ENCODE peak calls at places on chromosomes 1 and 21, in ten cellular contexts. J is T follicular helper cell; W is AG04450; R is activated CD4-positive, CD25-positive, alpha-beta regulatory T cell treated with anti-CD3 and anti-CD28 coated beads, Interleukin-2, amount 50 U/mL, for 72 hours; P is GM20000; M is WERI-Rb-1; C is AG20443; I is activated gamma-delta T cell treated with Interleukin-2 at 50 U/mL for 16 hours; K is Right ventricle myocardium inferior; D is epithelial cell of esophagus. U is an unnamed sample.

GRCh38 chr21:32386195-32386870 is 6.5 kb downstream of the URB1 start:
- DNase-seq in J (no peak), W (no peak), R (no peak), P (no peak), M (no peak), C (no peak), I (no peak), K (no peak), D (peak), U (peak)

GRCh38 chr1:153192697-153193096 is 10.5 kb upstream of the LELP1 start:
- DNase-seq in J (no peak), W (no peak), R (no peak), P (peak), M (peak), C (no peak), I (no peak), K (no peak), D (peak), U (no peak)

GRCh38 chr1:30248373-30248772 is 475.0 kb downstream of the MATN1 start:
- DNase-seq in J (no peak), W (no peak), R (no peak), P (no peak), M (no peak), C (no peak), I (no peak), K (no peak), D (no peak), U (no peak)

GRCh38 chr1:228308085-228308601 is 98.5 kb downstream of the TRIM11 start:
- DNase-seq in J (no peak), W (no peak), R (peak), P (no peak), M (no peak), C (no peak), I (no peak), K (no peak), D (no peak), U (no peak)

GRCh38 chr1:197807216-197807615 is 31.9 kb upstream of the DENND1B start:
- DNase-seq in J (no peak), W (no peak), R (no peak), P (peak), M (no peak), C (no peak), I (no peak), K (no peak), D (no peak), U (no peak)

GRCh38 chr1:41872074-41872473 is 46.6 kb downstream of the HIVEP3 start:
- DNase-seq in J (no peak), W (no peak), R (no peak), P (no peak), M (no peak), C (no peak), I (no peak), K (no peak), D (no peak), U (no peak)

GRCh38 chr1:172390243-172390619 is 30.3 kb upstream of the C1orf105 start:
- DNase-seq in J (no peak), W (no peak), R (no peak), P (no peak), M (no peak), C (no peak), I (no peak), K (no peak), D (no peak), U (no peak)

GRCh38 chr21:36587388-36587787 is 107.5 kb upstream of the CLDN14 start:
- DNase-seq in J (no peak), W (no peak), R (no peak), P (no peak), M (no peak), C (no peak), I (no peak), K (no peak), D (peak), U (peak)

GRCh38 chr1:236016782-236017400 is 48.0 kb downstream of the NID1 start:
- DNase-seq in J (no peak), W (no peak), R (no peak), P (no peak), M (no peak), C (no peak), I (no peak), K (no peak), D (peak), U (peak)

GRCh38 chr1:49356594-49356993 is 579.9 kb upstream of the BEND5 start:
- DNase-seq in J (no peak), W (no peak), R (no peak), P (no peak), M (no peak), C (no peak), I (no peak), K (no peak), D (no peak), U (peak)

GRCh38 chr1:64654519-64655341 is 90.1 kb upstream of the RAVER2 start:
- DNase-seq in J (no peak), W (no peak), R (no peak), P (no peak), M (no peak), C (peak), I (no peak), K (no peak), D (peak), U (no peak)

GRCh38 chr1:45187735-45188134 is 18.7 kb downstream of the ZSWIM5 start:
- DNase-seq in J (no peak), W (no peak), R (no peak), P (no peak), M (no peak), C (no peak), I (no peak), K (no peak), D (no peak), U (no peak)

GRCh38 chr1:51729824-51730284 is 113.0 kb downstream of the OSBPL9 start:
- DNase-seq in J (peak), W (no peak), R (no peak), P (no peak), M (no peak), C (no peak), I (no peak), K (peak), D (no peak), U (no peak)

GRCh38 chr1:227911376-227911775 is 36.4 kb downstream of the WNT9A start:
- DNase-seq in J (no peak), W (no peak), R (no peak), P (no peak), M (no peak), C (no peak), I (no peak), K (peak), D (no peak), U (peak)

GRCh38 chr1:94617139-94617805 is 75.7 kb upstream of the F3 start:
- DNase-seq in J (no peak), W (no peak), R (no peak), P (no peak), M (no peak), C (no peak), I (no peak), K (no peak), D (peak), U (peak)

GRCh38 chr1:54808443-54809207 is 7.5 kb upstream of the TTC22 start:
- DNase-seq in J (no peak), W (no peak), R (peak), P (no peak), M (no peak), C (no peak), I (no peak), K (no peak), D (no peak), U (no peak)

GRCh38 chr1:247386217-247386616 is 29.8 kb upstream of the NLRP3 start:
- DNase-seq in J (no peak), W (no peak), R (no peak), P (no peak), M (no peak), C (no peak), I (no peak), K (no peak), D (no peak), U (no peak)

GRCh38 chr1:44031900-44032817 is 897 bp upstream of the SLC6A9 start:
- DNase-seq in J (no peak), W (no peak), R (no peak), P (no peak), M (no peak), C (no peak), I (no peak), K (no peak), D (no peak), U (no peak)

GRCh38 chr21:46355161-46356004 is 31.4 kb downstream of the PCNT start:
- DNase-seq in J (no peak), W (no peak), R (no peak), P (no peak), M (no peak), C (no peak), I (no peak), K (peak), D (no peak), U (no peak)

GRCh38 chr1:170530972-170531757 is 801 bp upstream of the GORAB start:
- DNase-seq in J (no peak), W (no peak), R (no peak), P (no peak), M (no peak), C (peak), I (no peak), K (no peak), D (no peak), U (no peak)

GRCh38 chr1:27971674-27972073 is 11.9 kb downstream of the XKR8 start:
- DNase-seq in J (no peak), W (no peak), R (no peak), P (no peak), M (no peak), C (no peak), I (no peak), K (no peak), D (no peak), U (no peak)

GRCh38 chr1:228837817-228838716 is 102.8 kb downstream of the RHOU start:
- DNase-seq in J (no peak), W (peak), R (no peak), P (no peak), M (no peak), C (peak), I (no peak), K (no peak), D (peak), U (peak)

GRCh38 chr1:160739098-160739511 is at the start of gene SLAMF7:
- DNase-seq in J (no peak), W (no peak), R (no peak), P (peak), M (no peak), C (no peak), I (peak), K (peak), D (peak), U (peak)

GRCh38 chr1:35560256-35561225 is 2.9 kb downstream of the NCDN start:
- DNase-seq in J (no peak), W (no peak), R (no peak), P (no peak), M (no peak), C (no peak), I (no peak), K (peak), D (no peak), U (no peak)

GRCh38 chr1:25800538-25801377 is 765 bp downstream of the SELENON start:
- DNase-seq in J (no peak), W (no peak), R (no peak), P (no peak), M (peak), C (peak), I (no peak), K (no peak), D (no peak), U (no peak)

GRCh38 chr1:236904874-236905741 is 99.1 kb downstream of the MT1HL1 start:
- DNase-seq in J (no peak), W (peak), R (no peak), P (no peak), M (no peak), C (peak), I (no peak), K (no peak), D (peak), U (peak)

GRCh38 chr1:226447932-226448670 is 40.2 kb upstream of the PARP1 start:
- DNase-seq in J (no peak), W (no peak), R (no peak), P (no peak), M (no peak), C (no peak), I (no peak), K (no peak), D (peak), U (no peak)

GRCh38 chr21:43872549-43873198 is 7.7 kb downstream of the AGPAT3 start:
- DNase-seq in J (no peak), W (no peak), R (no peak), P (no peak), M (no peak), C (no peak), I (no peak), K (no peak), D (no peak), U (no peak)

GRCh38 chr1:112676543-112676942 is 2.1 kb downstream of the MOV10 start:
- DNase-seq in J (no peak), W (no peak), R (no peak), P (no peak), M (no peak), C (no peak), I (no peak), K (no peak), D (no peak), U (no peak)

GRCh38 chr1:22796642-22797041 is 86.0 kb downstream of the EPHB2 start:
- DNase-seq in J (no peak), W (no peak), R (no peak), P (no peak), M (no peak), C (no peak), I (no peak), K (peak), D (no peak), U (no peak)